ENCODE peak calls at places on chromosomes 7 and 10, in four cellular contexts. S, X, B and M are unnamed samples.

GRCh38 chr10:58475322-58476277 is 37.1 kb upstream of the BICC1 start:
- DNase-seq in B (peak; percentile 33), X (no peak), S (no peak), M (no peak)

GRCh38 chr10:60816624-60817023 is 38.3 kb downstream of the CDK1 start:
- DNase-seq in X (peak; percentile 84), S (peak; percentile 65), B (peak; percentile 85), M (no peak)

GRCh38 chr7:35728412-35729060 is 33.6 kb upstream of the HERPUD2 start:
- DNase-seq in B (no peak), X (no peak), S (no peak), M (no peak)

GRCh38 chr7:139851770-139852481 is 22.9 kb downstream of the TBXAS1 start:
- DNase-seq in X (no peak), S (no peak), B (peak; percentile 96), M (no peak)

GRCh38 chr7:123393623-123394022 is 140.8 kb downstream of the IQUB start:
- DNase-seq in S (no peak), X (no peak), B (no peak), M (no peak)

GRCh38 chr7:94975316-94975715 is 67.9 kb downstream of the PPP1R9A start:
- DNase-seq in X (no peak), B (no peak), S (no peak), M (no peak)

GRCh38 chr10:69742928-69743602 is 58.6 kb upstream of the COL13A1 start:
- DNase-seq in X (peak; percentile 7), B (peak; percentile 73), S (peak; percentile 37), M (peak; percentile 74)

GRCh38 chr7:32036557-32036956 is 33.6 kb downstream of the PDE1C start:
- DNase-seq in X (no peak), S (no peak), B (no peak), M (no peak)

GRCh38 chr7:34842782-34843181 is 184.8 kb downstream of the NPSR1 start:
- DNase-seq in S (no peak), X (no peak), B (no peak), M (no peak)

GRCh38 chr7:39656415-39656814 is 33.0 kb downstream of the RALA start:
- DNase-seq in S (no peak), B (no peak), X (no peak), M (no peak)

GRCh38 chr10:22712959-22713852 is 1.2 kb downstream of the PIP4K2A start:
- DNase-seq in B (peak; percentile 70), X (peak; percentile 50), S (peak; percentile 14), M (peak; percentile 31)

GRCh38 chr10:84076540-84077195 is 62.6 kb upstream of the GHITM start:
- DNase-seq in B (peak; percentile 87), X (no peak), S (no peak), M (peak; percentile 62)

GRCh38 chr7:4134631-4135030 is 547.5 kb upstream of the FOXK1 start:
- DNase-seq in X (no peak), S (no peak), B (no peak), M (no peak)

GRCh38 chr7:16891338-16891737 is 9.6 kb upstream of the AGR3 start:
- DNase-seq in B (peak; percentile 76), X (peak; percentile 69), S (no peak), M (peak; percentile 34)

GRCh38 chr10:29130190-29130673 is 158.6 kb upstream of the LYZL1 start:
- DNase-seq in S (no peak), X (peak; percentile 83), B (peak; percentile 86), M (no peak)

GRCh38 chr10:50033481-50033880 is 34.3 kb upstream of the WASHC2A start:
- DNase-seq in S (no peak), X (no peak), B (no peak), M (no peak)

GRCh38 chr10:34985823-34986222 is 104.3 kb downstream of the CUL2 start:
- DNase-seq in B (peak; percentile 59), S (no peak), X (peak; percentile 74), M (peak; percentile 60)

GRCh38 chr10:132606536-132607316 is 69.1 kb downstream of the INPP5A start:
- DNase-seq in X (no peak), S (no peak), B (no peak), M (no peak)

GRCh38 chr10:73814896-73815718 is 3.7 kb upstream of the NDST2 start:
- DNase-seq in B (peak; percentile 75), X (no peak), S (no peak), M (peak; percentile 59)

GRCh38 chr10:73817826-73818225 is 6.4 kb upstream of the NDST2 start:
- DNase-seq in X (no peak), B (no peak), S (no peak), M (no peak)

GRCh38 chr10:73814276-73814895 is 3.0 kb upstream of the NDST2 start:
- DNase-seq in S (no peak), B (no peak), X (no peak), M (no peak)

GRCh38 chr10:73816917-73817729 is 5.7 kb upstream of the NDST2 start:
- DNase-seq in S (no peak), B (peak; percentile 88), X (no peak), M (no peak)

DNA sequence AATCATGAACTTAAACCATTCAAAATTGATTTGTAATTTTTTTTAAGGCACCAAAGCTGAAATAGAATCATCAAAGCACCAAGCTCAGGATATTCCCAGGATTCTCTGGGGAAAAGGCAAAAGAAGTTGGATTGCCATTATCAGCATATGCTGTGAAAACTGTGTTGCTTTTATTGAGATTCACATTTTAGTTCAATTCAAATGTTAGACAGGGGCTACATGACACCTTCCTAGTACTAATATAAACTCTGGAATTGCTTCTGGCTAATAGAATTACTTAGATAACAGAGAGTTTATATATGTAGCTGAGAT is 4.3 kb upstream of the NDST2 start:
- DNase-seq in S (no peak), X (no peak), B (no peak), M (no peak)
- H2BK5ac ChIP-seq in S (no peak overlapping the region), X (no peak overlapping the region), B (no peak overlapping the region), M (no peak overlapping the region)

DNA sequence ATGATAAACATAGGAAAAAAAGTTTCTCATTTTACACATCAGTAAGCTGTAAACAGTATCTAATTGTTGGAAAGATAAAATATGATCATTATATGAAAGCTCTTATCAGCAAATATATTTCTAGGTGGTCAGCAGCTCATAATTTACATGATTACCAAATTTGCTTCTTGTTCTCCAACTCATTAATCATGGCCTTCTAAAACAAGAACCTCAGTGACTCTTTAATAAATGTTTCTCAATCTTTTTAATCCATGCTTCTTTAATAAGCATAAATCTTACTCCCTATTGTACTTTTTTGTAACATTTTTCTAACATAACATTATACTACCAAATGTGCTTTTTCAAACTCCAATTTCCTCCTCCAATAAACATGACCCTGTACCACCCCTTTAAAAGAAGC is 5.9 kb downstream of the ITGB1 start:
- DNase-seq in B (no peak), X (no peak), S (no peak), M (no peak)
- H2BK5ac ChIP-seq in B (no peak overlapping the region), X (no peak overlapping the region), S (no peak overlapping the region), M (no peak overlapping the region)

GRCh38 chr10:42992957-42993390 is 83.9 kb upstream of the RET start:
- DNase-seq in X (no peak), S (no peak), B (no peak), M (no peak)
- H2BK5ac ChIP-seq in X (no peak overlapping the region), S (no peak overlapping the region), B (no peak overlapping the region), M (no peak overlapping the region)

GRCh38 chr10:119849031-119849789 is 23.4 kb downstream of the MCMBP start:
- DNase-seq in X (peak; percentile 60), S (no peak), B (peak; percentile 93), M (no peak)
- H2BK5ac ChIP-seq in X (peak overlapping the region; percentile 43), S (no peak overlapping the region), B (no peak overlapping the region), M (no peak overlapping the region)

GRCh38 chr7:73577627-73578341 is 595 bp downstream of the TBL2 start:
- DNase-seq in S (no peak), B (no peak), X (peak; percentile 44), M (no peak)
- H2BK5ac ChIP-seq in S (peak overlapping the region; percentile 93), B (no peak overlapping the region), X (peak overlapping the region; percentile 66), M (no peak overlapping the region)

DNA sequence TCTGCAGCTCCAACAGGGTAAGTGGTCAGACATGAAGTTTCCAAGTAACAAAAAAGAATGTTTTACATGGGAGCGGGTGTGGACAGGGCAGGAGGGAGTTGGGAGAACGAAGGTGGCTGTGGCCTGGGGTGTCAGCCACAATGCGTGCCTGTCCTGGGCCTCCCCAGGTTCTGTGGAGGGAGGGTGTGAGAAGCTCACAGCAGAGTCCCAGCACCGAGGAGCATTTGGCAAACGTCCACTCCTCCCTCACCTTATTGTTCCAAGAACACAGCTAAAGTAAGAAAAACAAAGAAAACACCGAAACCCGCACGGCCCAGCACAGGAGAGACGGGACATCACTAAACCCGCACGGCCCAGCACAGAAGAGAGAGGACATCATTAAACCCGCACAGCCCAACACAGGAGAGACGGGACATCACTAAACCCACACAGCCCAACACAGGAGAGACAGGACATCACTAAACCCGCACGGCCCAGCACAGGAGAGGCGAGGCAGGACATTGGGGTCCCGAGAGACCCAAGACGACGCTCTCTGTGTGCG is 226.4 kb downstream of the MAD1L1 start:
- DNase-seq in X (no peak), B (no peak), S (no peak), M (peak; percentile 20)
- H2BK5ac ChIP-seq in X (no peak overlapping the region), B (no peak overlapping the region), S (no peak overlapping the region), M (no peak overlapping the region)

GRCh38 chr10:78408671-78409472 is 375.2 kb downstream of the RPS24 start:
- DNase-seq in B (peak; percentile 65), X (no peak), S (no peak), M (peak; percentile 75)
- H2BK5ac ChIP-seq in B (no peak overlapping the region), X (no peak overlapping the region), S (peak overlapping the region; percentile 60), M (no peak overlapping the region)

DNA sequence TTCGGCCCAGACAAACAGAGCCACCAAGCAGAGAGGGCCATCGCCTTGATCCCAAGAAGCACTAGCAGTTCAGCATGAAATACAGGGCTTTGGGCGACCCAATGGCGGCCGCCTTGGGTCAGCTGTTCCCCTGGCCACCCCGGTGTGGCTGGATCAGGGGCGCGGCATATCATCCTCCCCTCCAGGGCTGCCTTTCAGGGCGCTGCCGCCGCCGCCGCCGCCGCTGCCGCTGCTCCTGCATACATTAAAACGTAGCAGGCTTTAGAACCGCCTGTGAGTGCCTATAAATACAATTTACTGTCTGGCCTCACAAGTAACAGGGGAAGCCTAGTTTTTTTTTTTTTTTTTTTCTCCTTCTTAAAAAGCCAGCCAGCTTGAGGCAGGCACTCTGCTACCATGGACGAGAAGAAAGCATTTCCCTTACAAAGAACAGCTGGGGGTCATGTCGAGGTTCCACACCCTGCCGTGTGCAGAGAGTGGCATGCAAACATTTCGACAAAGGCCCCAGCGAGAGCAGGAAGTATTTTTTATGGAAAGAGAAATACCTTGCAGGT is 57.7 kb upstream of the EFCAB10 start:
- DNase-seq in B (peak; percentile 89), X (no peak), S (peak; percentile 46), M (peak; percentile 83)
- H2BK5ac ChIP-seq in B (peak overlapping the region; percentile 96), X (no peak overlapping the region), S (no peak overlapping the region), M (peak overlapping the region; percentile 14)